ENCODE peak calls at places on chromosome 11, in four cellular contexts. One of them, this sample, is unnamed.

GRCh38 chr11:71188073-71188472 is 64.3 kb downstream of the SHANK2 start:
- DNase-seq in GM12878: no peak
- DNase-seq in HEK293T: no peak
- DNase-seq in K562: no peak
- DNase-seq in this sample: no peak

GRCh38 chr11:17719940-17720795 is 797 bp downstream of the MYOD1 start:
- DNase-seq in GM12878: no peak
- DNase-seq in HEK293T: peak
- DNase-seq in K562: no peak
- DNase-seq in this sample: peak

GRCh38 chr11:95977534-95978174 is 53.7 kb upstream of the MTMR2 start:
- DNase-seq in GM12878: no peak
- DNase-seq in HEK293T: no peak
- DNase-seq in K562: no peak
- DNase-seq in this sample: no peak

GRCh38 chr11:66868726-66869291 is 11.9 kb downstream of the LRFN4 start:
- DNase-seq in GM12878: peak
- DNase-seq in HEK293T: peak
- DNase-seq in K562: peak
- DNase-seq in this sample: peak

GRCh38 chr11:107263865-107264563 is 193.6 kb downstream of the CWF19L2 start:
- DNase-seq in GM12878: peak
- DNase-seq in HEK293T: no peak
- DNase-seq in K562: no peak
- DNase-seq in this sample: no peak

GRCh38 chr11:120203626-120204025 is 7.2 kb upstream of the OAF start:
- DNase-seq in GM12878: no peak
- DNase-seq in HEK293T: no peak
- DNase-seq in K562: no peak
- DNase-seq in this sample: no peak

GRCh38 chr11:27532652-27533325 is 26.2 kb upstream of the LIN7C start:
- DNase-seq in GM12878: no peak
- DNase-seq in HEK293T: no peak
- DNase-seq in K562: no peak
- DNase-seq in this sample: no peak

GRCh38 chr11:83200035-83200434 is 6.5 kb downstream of the ANKRD42 start:
- DNase-seq in GM12878: no peak
- DNase-seq in HEK293T: no peak
- DNase-seq in K562: no peak
- DNase-seq in this sample: no peak

GRCh38 chr11:13378316-13378715 is 84.7 kb downstream of the BTBD10 start:
- DNase-seq in GM12878: no peak
- DNase-seq in HEK293T: no peak
- DNase-seq in K562: no peak
- DNase-seq in this sample: no peak

GRCh38 chr11:46661836-46662235 is 38.6 kb downstream of the ARHGAP1 start:
- DNase-seq in GM12878: no peak
- DNase-seq in HEK293T: no peak
- DNase-seq in K562: no peak
- DNase-seq in this sample: no peak

GRCh38 chr11:121249039-121249663 is 43.4 kb upstream of the SC5D start:
- DNase-seq in GM12878: no peak
- DNase-seq in HEK293T: peak
- DNase-seq in K562: peak
- DNase-seq in this sample: no peak

GRCh38 chr11:102360681-102361080 is 13.7 kb downstream of the BIRC2 start:
- DNase-seq in GM12878: no peak
- DNase-seq in HEK293T: no peak
- DNase-seq in K562: no peak
- DNase-seq in this sample: no peak

GRCh38 chr11:125871391-125872137 is 15.9 kb upstream of the HYLS1 start:
- DNase-seq in GM12878: no peak
- DNase-seq in HEK293T: peak
- DNase-seq in K562: peak
- DNase-seq in this sample: peak

GRCh38 chr11:128956401-128957203 is 13.9 kb upstream of the TP53AIP1 start:
- DNase-seq in GM12878: peak
- DNase-seq in HEK293T: peak
- DNase-seq in K562: peak
- DNase-seq in this sample: no peak

GRCh38 chr11:121082670-121083069 is 18.4 kb upstream of the TECTA start:
- DNase-seq in GM12878: no peak
- DNase-seq in HEK293T: peak
- DNase-seq in K562: peak
- DNase-seq in this sample: peak

GRCh38 chr11:3865388-3866193 is 10.1 kb downstream of the STIM1 start:
- DNase-seq in GM12878: no peak
- DNase-seq in HEK293T: no peak
- DNase-seq in K562: peak
- DNase-seq in this sample: no peak

GRCh38 chr11:60774726-60775125 is 10.4 kb upstream of the MS4A10 start:
- DNase-seq in GM12878: no peak
- DNase-seq in HEK293T: no peak
- DNase-seq in K562: no peak
- DNase-seq in this sample: no peak

GRCh38 chr11:117473692-117474091 is 146.0 kb downstream of the CEP164 start:
- DNase-seq in GM12878: no peak
- DNase-seq in HEK293T: no peak
- DNase-seq in K562: no peak
- DNase-seq in this sample: no peak

GRCh38 chr11:95147364-95147905 is 57.8 kb downstream of the ENDOD1 start:
- DNase-seq in GM12878: no peak
- DNase-seq in HEK293T: no peak
- DNase-seq in K562: peak
- DNase-seq in this sample: no peak

GRCh38 chr11:67367014-67367835 is 6.2 kb downstream of the CLCF1 start:
- DNase-seq in GM12878: no peak
- DNase-seq in HEK293T: no peak
- DNase-seq in K562: no peak
- DNase-seq in this sample: no peak

GRCh38 chr11:17573526-17573925 is 26.5 kb downstream of the OTOG start:
- DNase-seq in GM12878: no peak
- DNase-seq in HEK293T: no peak
- DNase-seq in K562: no peak
- DNase-seq in this sample: peak

GRCh38 chr11:66011785-66012303 is at the start of gene CST6:
- DNase-seq in GM12878: no peak
- DNase-seq in HEK293T: no peak
- DNase-seq in K562: no peak
- DNase-seq in this sample: peak

GRCh38 chr11:131109256-131109655 is 193.0 kb upstream of the SNX19 start:
- DNase-seq in GM12878: no peak
- DNase-seq in HEK293T: no peak
- DNase-seq in K562: no peak
- DNase-seq in this sample: no peak

GRCh38 chr11:96049426-96049825 is 125.5 kb upstream of the MTMR2 start:
- DNase-seq in GM12878: no peak
- DNase-seq in HEK293T: no peak
- DNase-seq in K562: no peak
- DNase-seq in this sample: no peak

GRCh38 chr11:32045456-32045855 is 45.4 kb upstream of the RCN1 start:
- DNase-seq in GM12878: no peak
- DNase-seq in HEK293T: no peak
- DNase-seq in K562: no peak
- DNase-seq in this sample: no peak

GRCh38 chr11:124276081-124276480 is 19.9 kb downstream of the OR8G5 start:
- DNase-seq in GM12878: no peak
- DNase-seq in HEK293T: no peak
- DNase-seq in K562: peak
- DNase-seq in this sample: no peak

GRCh38 chr11:94813436-94813720 is 45.2 kb downstream of the AMOTL1 start:
- DNase-seq in GM12878: no peak
- DNase-seq in HEK293T: no peak
- DNase-seq in K562: no peak
- DNase-seq in this sample: no peak

GRCh38 chr11:122882809-122883681 is 486 bp downstream of the JHY start:
- DNase-seq in GM12878: no peak
- DNase-seq in HEK293T: peak
- DNase-seq in K562: no peak
- DNase-seq in this sample: peak

GRCh38 chr11:7677801-7678201 is 4.5 kb upstream of the CYB5R2 start:
- DNase-seq in GM12878: no peak
- DNase-seq in HEK293T: no peak
- DNase-seq in K562: no peak
- DNase-seq in this sample: no peak

GRCh38 chr11:10314199-10315072 is 9.6 kb downstream of the ADM start:
- DNase-seq in GM12878: peak
- DNase-seq in HEK293T: peak
- DNase-seq in K562: no peak
- DNase-seq in this sample: no peak
- TF ChIP-seq SP1 in GM12878: no peak
- TF ChIP-seq SP1 in HEK293T: no peak
- TF ChIP-seq SP1 in K562: no peak
- TF ChIP-seq SP1 in this sample: no peak

GRCh38 chr11:59660621-59661020 is 8.2 kb downstream of the PATL1 start:
- DNase-seq in GM12878: no peak
- DNase-seq in HEK293T: no peak
- DNase-seq in K562: no peak
- DNase-seq in this sample: no peak
- TF ChIP-seq SP1 in GM12878: no peak
- TF ChIP-seq SP1 in HEK293T: no peak
- TF ChIP-seq SP1 in K562: no peak
- TF ChIP-seq SP1 in this sample: no peak

GRCh38 chr11:34916014-34916809 is at the start of the genes APIP and PDHX:
- DNase-seq in GM12878: peak
- DNase-seq in HEK293T: peak
- DNase-seq in K562: peak
- DNase-seq in this sample: peak

GRCh38 chr11:34909955-34910354 is 6.2 kb downstream of the APIP start:
- DNase-seq in GM12878: no peak
- DNase-seq in HEK293T: no peak
- DNase-seq in K562: no peak
- DNase-seq in this sample: no peak

GRCh38 chr11:34916810-34917780 is 677 bp downstream of the PDHX start:
- DNase-seq in GM12878: no peak
- DNase-seq in HEK293T: peak
- DNase-seq in K562: peak
- DNase-seq in this sample: no peak

GRCh38 chr11:34910817-34911216 is 5.4 kb downstream of the APIP start:
- DNase-seq in GM12878: no peak
- DNase-seq in HEK293T: no peak
- DNase-seq in K562: no peak
- DNase-seq in this sample: no peak

DNA sequence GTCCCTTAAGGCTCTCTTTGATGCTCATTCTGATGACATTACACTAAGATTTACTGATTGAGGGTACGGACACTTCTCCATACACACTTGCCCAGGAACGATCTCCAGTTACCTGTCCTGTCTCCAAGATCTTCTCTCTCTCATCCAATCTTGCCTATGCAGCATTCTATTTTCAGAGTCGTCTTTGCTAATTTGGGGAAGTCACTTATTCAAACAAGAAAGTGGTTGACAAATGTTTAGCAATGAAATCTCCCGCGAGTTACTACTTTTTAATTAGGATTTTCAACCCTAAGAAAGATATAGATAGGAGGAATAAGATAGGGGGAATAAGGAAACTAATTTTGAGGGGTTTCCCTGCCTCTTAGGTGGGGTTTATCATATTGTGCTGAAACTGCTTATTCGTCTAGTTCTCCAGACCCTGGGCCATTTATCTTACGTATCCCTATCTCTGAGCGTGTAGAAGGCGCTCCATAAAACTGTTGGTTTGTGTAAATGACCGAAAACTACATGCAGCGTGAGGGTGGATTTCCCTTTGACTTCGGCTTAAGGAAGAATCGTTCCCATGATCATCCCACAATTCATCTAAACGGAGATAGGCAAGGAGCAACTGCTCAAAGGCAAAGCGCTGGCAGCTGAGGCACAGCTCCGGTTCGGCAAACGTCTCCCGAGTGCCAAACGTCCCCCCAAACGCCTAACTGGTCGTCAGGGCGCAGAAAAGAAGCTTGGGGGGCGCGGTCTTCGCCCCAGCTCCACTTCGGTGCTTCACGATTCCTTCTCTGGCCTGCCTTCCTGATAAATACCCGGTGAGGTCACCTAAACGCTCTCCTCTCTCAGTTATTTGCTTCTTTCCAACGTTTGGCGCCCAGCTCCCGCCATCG is 804 bp downstream of the APIP start:
- DNase-seq in GM12878: no peak
- DNase-seq in HEK293T: peak
- DNase-seq in K562: peak
- DNase-seq in this sample: no peak
- TF ChIP-seq SP1 in GM12878: no peak
- TF ChIP-seq SP1 in HEK293T: no peak
- TF ChIP-seq SP1 in K562: no peak
- TF ChIP-seq SP1 in this sample: no peak

DNA sequence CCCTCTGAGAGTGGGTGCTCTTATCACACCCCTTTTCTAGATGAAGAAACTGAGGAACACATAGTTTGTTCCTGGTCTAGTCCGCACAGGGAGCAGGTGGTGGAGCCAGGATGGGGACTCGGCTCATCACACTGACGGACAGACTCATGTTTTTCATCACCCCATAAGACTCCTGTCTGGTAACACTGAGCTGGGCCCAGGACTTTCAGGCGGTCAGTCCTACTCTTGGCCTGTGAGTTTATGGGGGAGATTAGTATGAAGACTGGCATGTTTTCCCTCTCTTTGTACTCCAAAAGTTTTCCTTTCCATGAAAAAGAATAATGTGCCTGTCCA is 160.8 kb downstream of the LDLRAD3 start:
- DNase-seq in GM12878: no peak
- DNase-seq in HEK293T: no peak
- DNase-seq in K562: no peak
- DNase-seq in this sample: no peak
- TF ChIP-seq SP1 in GM12878: no peak
- TF ChIP-seq SP1 in HEK293T: no peak
- TF ChIP-seq SP1 in K562: no peak
- TF ChIP-seq SP1 in this sample: no peak

GRCh38 chr11:2383823-2384722 is 7.0 kb downstream of the CD81 start:
- DNase-seq in GM12878: peak
- DNase-seq in HEK293T: no peak
- DNase-seq in K562: peak
- DNase-seq in this sample: peak
- TF ChIP-seq SP1 in GM12878: no peak
- TF ChIP-seq SP1 in HEK293T: no peak
- TF ChIP-seq SP1 in K562: no peak
- TF ChIP-seq SP1 in this sample: no peak